ENCODE peak calls at places on chromosomes 3 and 15, in four cellular contexts. H is neuronal stem cell, T is colonic mucosa, D is SJCRH30. G is an unnamed sample.

GRCh38 chr15:57334257-57334656 is 42.0 kb upstream of the CGNL1 start:
- DNase-seq in H (no peak), T (no peak), D (no peak), G (no peak)

GRCh38 chr3:159987291-159987711 is 1.3 kb upstream of the IL12A start:
- DNase-seq in H (no peak), D (peak), T (no peak), G (peak)

GRCh38 chr3:78734048-78734637 is 1033.7 kb downstream of the ROBO1 start:
- DNase-seq in D (peak), T (no peak), H (no peak), G (no peak)

GRCh38 chr15:88241060-88241459 is 15.5 kb downstream of the NTRK3 start:
- DNase-seq in D (no peak), T (no peak), H (no peak), G (peak)

GRCh38 chr3:49674491-49674983 is 386 bp downstream of the APEH start:
- DNase-seq in H (no peak), T (peak), D (no peak), G (peak)

GRCh38 chr15:37695719-37696118 is 238.7 kb upstream of the TMCO5A start:
- DNase-seq in T (no peak), H (no peak), D (no peak), G (no peak)

GRCh38 chr3:106281231-106281630 is 412.4 kb upstream of the CBLB start:
- DNase-seq in D (peak), T (no peak), H (no peak), G (peak)

GRCh38 chr3:88031543-88032148 is 27.2 kb downstream of the CGGBP1 start:
- DNase-seq in T (no peak), D (peak), H (no peak), G (no peak)

GRCh38 chr15:88004379-88004778 is 252.2 kb downstream of the NTRK3 start:
- DNase-seq in H (no peak), D (no peak), T (no peak), G (no peak)

GRCh38 chr3:139676634-139677197 is 1.1 kb downstream of the NMNAT3 start:
- DNase-seq in H (no peak), D (no peak), T (no peak), G (no peak)
- H3K4me3 ChIP-seq in H (no peak), D (no peak), T (peak), G (peak)

GRCh38 chr3:71498053-71498452 is 85.5 kb downstream of the FOXP1 start:
- DNase-seq in H (no peak), T (no peak), D (no peak), G (no peak)

GRCh38 chr3:71497367-71497925 is 86.1 kb downstream of the FOXP1 start:
- DNase-seq in H (no peak), T (no peak), D (no peak), G (no peak)

GRCh38 chr3:71498543-71498942 is 85.0 kb downstream of the FOXP1 start:
- DNase-seq in T (no peak), D (no peak), H (no peak), G (no peak)

GRCh38 chr3:71500696-71501095 is 82.8 kb downstream of the FOXP1 start:
- DNase-seq in D (no peak), H (no peak), T (no peak), G (no peak)

DNA sequence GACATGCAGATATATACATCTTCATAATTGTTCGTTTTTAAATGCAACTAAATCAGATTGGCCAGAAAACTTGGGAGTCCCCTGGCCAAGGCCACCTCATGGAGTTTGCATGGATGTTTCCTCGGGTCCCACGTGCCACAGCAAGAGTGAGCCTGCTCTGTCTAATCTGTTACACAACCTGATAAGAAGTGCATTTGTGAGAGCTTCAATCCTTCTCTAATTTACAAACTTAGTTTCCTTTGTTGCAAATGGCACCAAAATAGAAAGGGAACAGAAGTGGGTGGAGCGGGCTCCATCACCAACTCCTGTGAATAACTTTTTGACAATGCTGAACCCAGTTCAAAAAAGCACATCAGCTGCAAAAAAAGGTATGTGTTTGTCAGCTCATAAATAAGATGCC is 84.1 kb downstream of the FOXP1 start:
- DNase-seq in H (no peak), T (no peak), D (no peak), G (no peak)
- H3K27ac ChIP-seq in H (no peak), T (no peak), D (no peak), G (no peak)

GRCh38 chr15:78879517-78880241 is 7.0 kb downstream of the MORF4L1 start:
- DNase-seq in D (peak), T (no peak), H (no peak), G (peak)

GRCh38 chr15:78880242-78880533 is 7.5 kb downstream of the MORF4L1 start:
- DNase-seq in D (peak), H (no peak), T (no peak), G (no peak)

GRCh38 chr15:78880828-78881227 is 8.1 kb downstream of the MORF4L1 start:
- DNase-seq in D (no peak), T (no peak), H (no peak), G (no peak)

GRCh38 chr15:78875107-78875914 is 2.6 kb downstream of the MORF4L1 start:
- DNase-seq in T (no peak), D (no peak), H (no peak), G (no peak)

DNA sequence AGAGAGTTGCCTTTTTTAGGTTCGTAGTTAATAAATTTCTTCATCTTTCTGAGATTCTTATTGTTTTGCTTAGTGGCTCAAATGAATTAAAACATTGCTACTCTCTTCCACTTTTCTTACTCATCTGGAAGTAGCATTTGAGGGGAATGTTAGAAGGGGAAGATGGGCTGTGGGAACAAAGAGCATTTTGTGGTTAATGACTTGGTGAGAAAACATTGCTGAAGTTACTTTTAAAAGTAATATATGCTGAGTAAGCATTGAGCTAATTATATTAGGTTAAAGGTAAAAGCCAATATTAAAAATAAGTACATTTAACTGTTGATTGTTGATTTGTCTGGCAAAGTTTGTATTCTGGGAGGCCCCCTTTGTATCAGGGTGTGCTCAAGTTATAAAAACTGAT is 5.7 kb downstream of the MORF4L1 start:
- DNase-seq in T (no peak), D (no peak), H (no peak), G (no peak)
- H3K4me3 ChIP-seq in T (no peak), D (no peak), H (no peak), G (no peak)

GRCh38 chr3:111332488-111333095 is 209.4 kb upstream of the CD96 start:
- DNase-seq in D (peak), T (no peak), H (no peak), G (no peak)
- H3K27ac ChIP-seq in D (peak), T (no peak), H (no peak), G (no peak)

GRCh38 chr3:100780223-100780622 is 70.9 kb downstream of the TFG start:
- DNase-seq in H (no peak), T (no peak), D (peak), G (no peak)
- H3K4me3 ChIP-seq in H (no peak), T (no peak), D (no peak), G (no peak)

DNA sequence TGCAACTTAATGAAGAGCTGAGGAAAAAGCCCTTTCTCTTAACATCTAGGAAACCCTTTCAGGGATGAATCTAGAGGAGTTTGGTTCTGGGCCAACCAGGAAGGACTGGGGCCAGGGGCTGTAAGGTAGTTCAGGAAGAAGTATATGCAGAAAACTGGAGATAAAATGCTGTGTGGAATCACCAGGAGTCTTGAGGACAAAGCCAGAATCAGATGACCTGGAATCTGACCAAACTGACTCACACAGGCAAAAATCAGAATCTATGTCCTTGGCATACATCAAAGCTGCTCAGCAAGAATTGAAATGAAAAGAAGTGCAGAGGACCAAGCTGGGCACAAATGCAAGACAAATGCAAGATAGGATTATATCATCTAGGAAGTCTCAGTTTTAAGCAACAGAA is 59.4 kb upstream of the ATP2C1 start:
- DNase-seq in D (no peak), H (no peak), T (no peak), G (no peak)
- H3K27ac ChIP-seq in D (no peak), H (no peak), T (no peak), G (no peak)

GRCh38 chr3:151538706-151539403 is 78.0 kb upstream of the IGSF10 start:
- DNase-seq in H (no peak), T (no peak), D (peak), G (no peak)
- H3K4me3 ChIP-seq in H (no peak), T (no peak), D (no peak), G (no peak)

GRCh38 chr3:158713094-158713499 is 19.2 kb downstream of the RARRES1 start:
- DNase-seq in D (no peak), T (peak), H (no peak), G (no peak)
- H3K27ac ChIP-seq in D (no peak), T (peak), H (no peak), G (no peak)

G was measured in WERI-Rb-1.